ENCODE peak calls at places on chromosomes 12 and 14, in six cellular contexts. S is lower lobe of right lung, O is AG04450, N is foreskin fibroblast, X is fibroblast of the aortic adventitia, P is A549. W is an unnamed sample.
A peak's percentile ranks its signal among the peaks of the same experiment; 100 is the strongest.

GRCh38 chr12:132771126-132771838 is 9.7 kb upstream of the ANKLE2 start:
- DNase-seq in X (no peak), S (no peak), P (no peak), N (peak; percentile 73), O (no peak), W (no peak)

GRCh38 chr14:93970589-93970966 is 5.8 kb downstream of the ASB2 start:
- DNase-seq in N (no peak), X (no peak), P (peak; percentile 31), S (no peak), O (no peak), W (peak; percentile 74)

GRCh38 chr12:90938451-90938850 is 16.5 kb downstream of the CCER1 start:
- DNase-seq in X (peak; percentile 26), N (peak; percentile 61), S (no peak), P (no peak), O (no peak), W (no peak)

GRCh38 chr12:90515199-90516175 is 439.5 kb downstream of the CCER1 start:
- DNase-seq in X (peak; percentile 50), O (no peak), S (no peak), P (no peak), N (peak; percentile 64), W (no peak)

GRCh38 chr12:4273651-4274395 is at the start of gene CCND2:
- DNase-seq in X (peak; percentile 57), O (no peak), S (peak; percentile 89), P (peak; percentile 53), N (peak; percentile 97), W (peak; percentile 94)

GRCh38 chr12:46209914-46210834 is 58.7 kb downstream of the SLC38A1 start:
- DNase-seq in N (no peak), S (peak; percentile 81), O (no peak), P (no peak), X (peak; percentile 49), W (peak; percentile 42)

GRCh38 chr12:79016181-79016580 is 151.6 kb downstream of the SYT1 start:
- DNase-seq in S (no peak), O (no peak), P (no peak), N (no peak), X (no peak), W (no peak)

GRCh38 chr12:104502662-104503061 is 45.9 kb downstream of the CHST11 start:
- DNase-seq in O (no peak), N (no peak), P (no peak), X (no peak), S (no peak), W (no peak)

GRCh38 chr12:41576925-41577324 is 388.8 kb downstream of the PDZRN4 start:
- DNase-seq in O (no peak), X (no peak), N (no peak), P (no peak), S (no peak), W (no peak)

GRCh38 chr14:104292084-104292970 is 153.9 kb downstream of the KIF26A start:
- DNase-seq in O (no peak), S (peak; percentile 36), X (no peak), P (no peak), N (no peak), W (peak; percentile 44)

GRCh38 chr12:129073157-129073915 is 220.1 kb downstream of the GLT1D1 start:
- DNase-seq in S (no peak), N (no peak), X (no peak), P (no peak), O (no peak), W (no peak)

GRCh38 chr14:95466506-95466905 is 49.9 kb downstream of the SYNE3 start:
- DNase-seq in N (no peak), O (no peak), X (no peak), P (no peak), S (no peak), W (no peak)

GRCh38 chr12:81465881-81466280 is 293.3 kb downstream of the PPFIA2 start:
- DNase-seq in O (no peak), N (no peak), X (no peak), S (no peak), P (no peak), W (no peak)

GRCh38 chr12:108638141-108638823 is 4.6 kb upstream of the SELPLG start:
- DNase-seq in N (peak; percentile 34), P (no peak), S (peak; percentile 49), O (no peak), X (no peak), W (peak; percentile 36)

GRCh38 chr12:102430661-102431060 is 49.7 kb downstream of the IGF1 start:
- DNase-seq in O (no peak), X (no peak), S (no peak), N (no peak), P (no peak), W (no peak)

GRCh38 chr14:100076133-100076532 is 10.9 kb downstream of the EVL start:
- DNase-seq in S (peak; percentile 71), N (peak; percentile 52), P (peak; percentile 13), O (no peak), X (peak; percentile 27), W (no peak)

GRCh38 chr12:25295361-25295760 is 44.6 kb upstream of the KRAS start:
- DNase-seq in N (peak; percentile 46), S (no peak), O (no peak), P (no peak), X (peak; percentile 25), W (no peak)

GRCh38 chr14:56514663-56515371 is 64.8 kb upstream of the TMEM260 start:
- DNase-seq in N (peak; percentile 64), X (peak; percentile 11), S (no peak), O (no peak), P (no peak), W (no peak)

GRCh38 chr14:60642790-60643397 is 6.4 kb downstream of the SIX1 start:
- DNase-seq in N (no peak), P (no peak), S (no peak), X (no peak), O (no peak), W (no peak)

GRCh38 chr14:60641722-60642269 is 7.5 kb downstream of the SIX1 start:
- DNase-seq in N (no peak), S (no peak), X (no peak), P (no peak), O (no peak), W (no peak)

GRCh38 chr14:60645191-60645590 is 4.1 kb downstream of the SIX1 start:
- DNase-seq in S (no peak), P (no peak), X (no peak), O (no peak), N (no peak), W (no peak)

GRCh38 chr14:60642270-60642789 is 6.9 kb downstream of the SIX1 start:
- DNase-seq in S (no peak), P (no peak), N (no peak), O (no peak), X (no peak), W (peak; percentile 29)

DNA sequence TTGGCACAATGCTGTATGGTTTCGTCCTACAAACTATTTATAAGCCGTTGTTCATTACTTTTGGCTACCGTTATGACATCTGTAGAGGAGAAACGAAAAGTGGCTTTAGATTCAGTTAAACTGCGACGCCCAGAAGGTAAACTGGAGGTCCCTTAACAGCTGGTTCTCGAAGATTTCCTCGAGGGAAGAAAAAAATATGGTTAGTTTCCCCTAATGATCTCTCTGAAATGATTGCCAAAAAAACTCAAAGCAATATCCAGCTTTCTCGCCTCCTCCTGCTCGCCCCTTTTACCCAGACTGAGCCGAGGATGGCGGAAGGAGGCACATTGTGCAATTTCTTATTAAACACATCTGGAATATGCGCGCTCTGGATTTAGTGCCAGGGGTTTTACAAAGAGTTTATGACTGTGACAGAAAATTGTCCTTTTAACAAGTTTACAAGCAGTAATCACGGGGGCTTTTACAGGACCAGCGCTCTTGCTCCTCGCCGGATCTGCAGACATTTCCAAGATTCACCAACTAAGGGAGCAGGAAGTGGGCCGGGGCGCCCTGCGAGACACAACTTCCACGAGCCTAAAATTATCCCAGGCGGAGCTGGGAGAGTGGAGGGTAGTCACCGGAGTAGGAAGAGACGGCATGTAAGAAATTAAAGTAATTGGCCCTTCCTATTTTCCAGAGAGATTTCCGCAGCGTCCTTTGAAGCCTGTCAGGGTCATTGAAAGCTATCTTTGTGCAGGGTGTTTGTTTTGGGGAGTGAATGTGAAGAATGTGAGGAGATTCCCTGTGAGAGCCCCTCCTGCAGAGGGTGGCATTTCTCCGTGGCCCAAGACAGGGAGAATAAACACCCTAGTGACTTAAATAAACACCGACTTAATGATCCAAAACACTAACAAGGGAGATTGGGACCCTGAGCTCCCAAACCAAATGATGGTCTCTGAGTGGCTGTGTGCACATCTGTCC is 5.6 kb downstream of the SIX1 start:
- DNase-seq in O (no peak), N (peak; percentile 82), X (no peak), S (no peak), P (no peak), W (no peak)
- H3K4me3 ChIP-seq in O (peak overlapping the region; percentile 88), N (peak overlapping the region; percentile 29), X (no peak overlapping the region), S (no peak overlapping the region), P (no peak overlapping the region), W (no peak overlapping the region)

GRCh38 chr14:85856430-85856829 is 326.5 kb downstream of the FLRT2 start:
- DNase-seq in P (no peak), X (no peak), N (peak; percentile 18), S (no peak), O (no peak), W (no peak)

GRCh38 chr14:85853996-85854526 is 324.1 kb downstream of the FLRT2 start:
- DNase-seq in N (peak; percentile 82), X (no peak), P (no peak), S (no peak), O (no peak), W (no peak)

DNA sequence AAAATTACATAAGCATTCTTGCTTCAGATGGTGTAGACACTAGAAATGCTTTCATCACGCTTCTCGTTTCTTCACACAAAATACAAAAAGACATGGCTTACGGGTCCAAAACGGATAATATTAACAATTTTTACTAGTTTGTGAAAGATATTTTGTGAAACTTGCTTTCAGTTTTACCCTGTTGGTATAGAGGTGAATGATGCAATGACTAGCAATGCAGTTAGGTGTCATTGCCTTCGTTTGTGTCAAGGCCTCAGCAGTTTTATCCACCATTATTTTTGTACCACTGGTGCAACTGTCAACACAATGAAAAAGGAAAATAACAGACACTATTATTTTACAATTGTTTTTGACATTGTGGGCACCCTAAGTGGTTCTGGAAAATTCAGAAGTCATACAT is 323.0 kb downstream of the FLRT2 start:
- DNase-seq in O (no peak), S (no peak), N (peak; percentile 19), P (no peak), X (no peak), W (no peak)
- TF ChIP-seq CTCF in O (no peak), S (no peak), N (no peak), P (no peak), X (no peak), W (no peak)

GRCh38 chr12:43762596-43762995 is 3.8 kb downstream of the IRAK4 start:
- DNase-seq in O (no peak), S (no peak), P (no peak), X (no peak), N (no peak), W (no peak)

GRCh38 chr12:43758247-43758727 is 303 bp downstream of the PUS7L start:
- DNase-seq in O (no peak), S (no peak), X (peak; percentile 31), P (peak; percentile 39), N (peak; percentile 51), W (peak; percentile 62)

GRCh38 chr12:43761535-43761934 is 2.8 kb downstream of the IRAK4 start:
- DNase-seq in N (no peak), X (no peak), O (no peak), S (no peak), P (no peak), W (no peak)

GRCh38 chr12:43758728-43759563 is at the start of the genes IRAK4 and PUS7L:
- DNase-seq in P (peak; percentile 88), X (peak; percentile 97), S (peak; percentile 98), N (peak; percentile 98), O (peak; percentile 89), W (peak; percentile 97)

GRCh38 chr12:43760396-43760795 is 1.6 kb downstream of the IRAK4 start:
- DNase-seq in O (no peak), P (no peak), S (no peak), N (no peak), X (no peak), W (no peak)
- H3K4me3 ChIP-seq in O (peak overlapping the region; percentile 18), P (no peak overlapping the region), S (peak overlapping the region; percentile 76), N (no peak overlapping the region), X (peak overlapping the region; percentile 51), W (no peak overlapping the region)

GRCh38 chr12:121352053-121353018 is at the start of gene ANAPC5:
- DNase-seq in O (peak; percentile 95), X (peak; percentile 99), N (peak; percentile 99), S (peak; percentile 95), P (peak; percentile 99), W (peak; percentile 95)
- TF ChIP-seq CTCF in O (no peak), X (no peak), N (no peak), S (no peak), P (no peak), W (no peak)